ENCODE peak calls at places on chromosomes 6 and 20, in seven cellular contexts. J is heart right ventricle, N is NCI-H524, R is ACHN, M is head of caudate nucleus, Z is left cardiac atrium, Y is GM10248. F is an unnamed sample.
A peak's percentile ranks its signal among the peaks of the same experiment; 100 is the strongest.

GRCh38 chr20:309306-309840 is 12.0 kb downstream of the ZCCHC3 start:
- DNase-seq in M (no peak), R (peak; percentile 44), N (peak; percentile 49), Z (no peak), J (no peak), Y (no peak), F (no peak)

GRCh38 chr20:10509411-10509810 is 74.3 kb downstream of the SLX4IP start:
- DNase-seq in Z (no peak), M (no peak), J (no peak), R (no peak), Y (no peak), N (no peak), F (no peak)

GRCh38 chr6:88705601-88706000 is 257.8 kb downstream of the RNGTT start:
- DNase-seq in Y (peak; percentile 42), N (no peak), J (no peak), Z (no peak), M (no peak), R (no peak), F (no peak)

GRCh38 chr20:38680492-38681118 is 43.7 kb upstream of the SLC32A1 start:
- DNase-seq in N (no peak), R (peak; percentile 47), Z (peak; percentile 26), M (no peak), J (no peak), Y (no peak), F (no peak)

GRCh38 chr6:108948252-108948651 is 100.0 kb downstream of the ARMC2 start:
- DNase-seq in J (no peak), Y (no peak), Z (peak; percentile 52), R (peak; percentile 47), M (peak; percentile 66), N (peak; percentile 28), F (peak; percentile 85)

GRCh38 chr20:637559-637958 is 15.4 kb downstream of the SRXN1 start:
- DNase-seq in N (no peak), M (no peak), Z (no peak), R (no peak), Y (no peak), J (no peak), F (no peak)

GRCh38 chr6:144298167-144298671 is 13.1 kb downstream of the UTRN start:
- DNase-seq in M (no peak), R (no peak), N (no peak), Z (no peak), Y (no peak), J (no peak), F (no peak)

GRCh38 chr6:148303616-148304015 is 39.0 kb upstream of the SASH1 start:
- DNase-seq in J (no peak), R (no peak), Z (no peak), Y (no peak), M (no peak), N (no peak), F (no peak)

GRCh38 chr6:116536216-116536621 is 9.3 kb downstream of the TRAPPC3L start:
- DNase-seq in R (peak; percentile 66), M (no peak), N (peak; percentile 54), Y (peak; percentile 34), J (no peak), Z (no peak), F (peak; percentile 5)

GRCh38 chr6:105120570-105120969 is 59.2 kb downstream of the POPDC3 start:
- DNase-seq in J (no peak), Z (no peak), M (no peak), N (no peak), R (no peak), Y (no peak), F (no peak)

GRCh38 chr6:72987305-72987704 is 238.0 kb downstream of the KHDC1L start:
- DNase-seq in M (no peak), N (no peak), J (no peak), Y (no peak), Z (no peak), R (no peak), F (no peak)

GRCh38 chr6:27582928-27583725 is 110.2 kb upstream of the ZNF184 start:
- DNase-seq in R (peak; percentile 59), Z (no peak), Y (no peak), M (no peak), N (peak; percentile 70), J (no peak), F (peak; percentile 26)

GRCh38 chr6:29965873-29966601 is 23.7 kb downstream of the HLA-A start:
- DNase-seq in Z (peak; percentile 85), R (peak; percentile 82), M (peak; percentile 73), N (peak; percentile 83), J (peak; percentile 79), Y (no peak), F (peak; percentile 63)

GRCh38 chr6:4794140-4794707 is 18.0 kb downstream of the CDYL start:
- DNase-seq in Y (no peak), J (peak; percentile 56), N (no peak), R (no peak), M (no peak), Z (peak; percentile 63), F (no peak)

GRCh38 chr20:52269327-52269726 is 77.7 kb upstream of the ZFP64 start:
- DNase-seq in Z (no peak), R (no peak), N (peak; percentile 97), Y (no peak), M (no peak), J (no peak), F (peak; percentile 74)

GRCh38 chr20:1338801-1339200 is 9.9 kb upstream of the SDCBP2 start:
- DNase-seq in M (no peak), J (no peak), Y (no peak), N (no peak), Z (no peak), R (no peak), F (no peak)

GRCh38 chr6:101770116-101770515 is 376.6 kb downstream of the GRIK2 start:
- DNase-seq in M (no peak), Z (no peak), N (no peak), J (no peak), R (no peak), Y (no peak), F (no peak)

GRCh38 chr20:37243076-37243936 is 18.3 kb downstream of the GHRH start:
- DNase-seq in N (peak; percentile 7), J (no peak), Z (no peak), M (no peak), R (no peak), Y (no peak), F (no peak)

GRCh38 chr6:83231146-83231545 is 38.0 kb downstream of the RWDD2A start:
- DNase-seq in R (no peak), N (no peak), Y (no peak), Z (no peak), J (no peak), M (no peak), F (no peak)

GRCh38 chr6:54916858-54917257 is 70.3 kb downstream of the FAM83B start:
- DNase-seq in Z (no peak), N (no peak), Y (no peak), M (no peak), J (no peak), R (no peak), F (no peak)

GRCh38 chr6:43827898-43828297 is 57.9 kb downstream of the VEGFA start:
- DNase-seq in Y (no peak), R (no peak), J (no peak), N (no peak), Z (no peak), M (no peak), F (no peak)

GRCh38 chr6:145380186-145380585 is 355.1 kb downstream of the EPM2A start:
- DNase-seq in R (no peak), Z (no peak), M (no peak), Y (no peak), N (no peak), J (no peak), F (no peak)

GRCh38 chr6:100203391-100203790 is 209.4 kb upstream of the MCHR2 start:
- DNase-seq in N (no peak), J (no peak), Z (no peak), M (no peak), Y (no peak), R (peak; percentile 87), F (no peak)

GRCh38 chr6:36759177-36759757 is 61.6 kb downstream of the RAB44 start:
- DNase-seq in R (peak; percentile 63), Z (peak; percentile 80), N (peak; percentile 64), Y (peak; percentile 89), M (peak; percentile 86), J (peak; percentile 85), F (peak; percentile 52)

GRCh38 chr20:49207071-49207470 is 12.1 kb upstream of the DDX27 start:
- DNase-seq in M (no peak), J (no peak), R (no peak), Y (peak; percentile 35), N (peak; percentile 45), Z (no peak), F (no peak)

GRCh38 chr6:108637963-108638362 is 77.2 kb downstream of the FOXO3 start:
- DNase-seq in R (no peak), Y (no peak), M (no peak), N (no peak), Z (no peak), J (no peak), F (no peak)

GRCh38 chr20:25259358-25259757 is 11.5 kb downstream of the PYGB start:
- DNase-seq in J (no peak), R (no peak), Y (no peak), M (no peak), Z (no peak), N (no peak), F (no peak)

GRCh38 chr20:29750268-29750899 is 1507.1 kb upstream of the DEFB115 start:
- DNase-seq in R (no peak), J (no peak), M (no peak), Y (no peak), N (no peak), Z (no peak), F (no peak)

GRCh38 chr20:38728237-38728761 is 4.0 kb downstream of the SLC32A1 start:
- DNase-seq in Y (no peak), J (no peak), M (peak; percentile 10), N (no peak), Z (no peak), R (no peak), F (no peak)

GRCh38 chr6:102488729-102489128 is 1095.2 kb downstream of the GRIK2 start:
- DNase-seq in Y (no peak), Z (no peak), J (no peak), N (no peak), R (no peak), M (no peak), F (no peak)

GRCh38 chr20:59010995-59011873 is 4.2 kb upstream of the CTSZ start:
- DNase-seq in R (peak; percentile 91), Z (peak; percentile 63), M (no peak), J (no peak), N (no peak), Y (no peak), F (no peak)

GRCh38 chr6:48199502-48199901 is 88.5 kb upstream of the PTCHD4 start:
- DNase-seq in N (no peak), M (no peak), Y (no peak), R (no peak), Z (no peak), J (no peak), F (no peak)

GRCh38 chr6:31125586-31126363 is 5.5 kb upstream of the CDSN start:
- DNase-seq in M (no peak), J (peak; percentile 51), N (no peak), Z (peak; percentile 58), Y (no peak), R (no peak), F (no peak)

GRCh38 chr20:22491188-22491500 is 93.2 kb downstream of the FOXA2 start:
- DNase-seq in N (no peak), Y (no peak), M (no peak), R (no peak), Z (no peak), J (no peak), F (no peak)

GRCh38 chr6:129267028-129267427 is 384.1 kb downstream of the LAMA2 start:
- DNase-seq in R (no peak), J (no peak), M (no peak), N (peak; percentile 99), Z (no peak), Y (no peak), F (no peak)

GRCh38 chr20:3105256-3106137 is 21.0 kb upstream of the AVP start:
- DNase-seq in M (no peak), N (no peak), R (no peak), J (no peak), Z (no peak), Y (no peak), F (no peak)

GRCh38 chr6:20589266-20589665 is 55.0 kb downstream of the CDKAL1 start:
- DNase-seq in J (no peak), N (no peak), R (no peak), Z (no peak), M (no peak), Y (no peak), F (no peak)

GRCh38 chr6:122548281-122548680 is 61.9 kb upstream of the PKIB start:
- DNase-seq in Y (no peak), M (no peak), J (no peak), N (no peak), Z (no peak), R (no peak), F (no peak)